ENCODE peak calls at places on chromosomes 12 and 14, in ten cellular contexts. R is AG09309, Q is uterus, F is gastrocnemius medialis, L is right atrium auricular region, M is neural progenitor cell, O is fibroblast of lung, A is AG04450, P is fibroblast of mammary gland, I is cardiac muscle cell. V is an unnamed sample.

GRCh38 chr12:53500119-53500775 is 836 bp upstream of the TARBP2 start:
- DNase-seq in R (no peak), Q (peak; percentile 79), F (peak; percentile 55), L (peak; percentile 82), M (peak; percentile 46), O (peak; percentile 56), A (no peak), P (peak; percentile 86), I (no peak), V (no peak)

GRCh38 chr14:69842671-69843407 is 36.4 kb upstream of the SMOC1 start:
- DNase-seq in R (no peak), Q (no peak), F (no peak), L (no peak), M (peak; percentile 93), O (no peak), A (no peak), P (no peak), I (no peak), V (peak; percentile 44)

GRCh38 chr12:107441906-107442305 is 243.7 kb upstream of the PWP1 start:
- DNase-seq in R (no peak), Q (peak; percentile 14), F (no peak), L (no peak), M (no peak), O (peak; percentile 46), A (no peak), P (peak; percentile 31), I (no peak), V (no peak)

GRCh38 chr12:114407034-114407420 is 1.1 kb upstream of the TBX5 start:
- DNase-seq in R (no peak), Q (no peak), F (no peak), L (no peak), M (no peak), O (no peak), A (no peak), P (peak; percentile 30), I (no peak), V (no peak)

GRCh38 chr12:95253386-95253785 is 35.8 kb downstream of the VEZT start:
- DNase-seq in R (no peak), Q (no peak), F (no peak), L (no peak), M (no peak), O (no peak), A (no peak), P (no peak), I (no peak), V (no peak)

GRCh38 chr14:68976160-68977067 is 2.7 kb downstream of the ACTN1 start:
- DNase-seq in R (no peak), Q (peak; percentile 75), F (no peak), L (no peak), M (no peak), O (peak; percentile 45), A (no peak), P (peak; percentile 50), I (no peak), V (no peak)

GRCh38 chr12:12870454-12870853 is 20.9 kb upstream of the GPRC5A start:
- DNase-seq in R (peak; percentile 99), Q (no peak), F (no peak), L (no peak), M (no peak), O (peak; percentile 100), A (peak; percentile 98), P (peak; percentile 97), I (no peak), V (no peak)

GRCh38 chr14:34347683-34348082 is 114.4 kb downstream of the SPTSSA start:
- DNase-seq in R (no peak), Q (no peak), F (no peak), L (no peak), M (no peak), O (no peak), A (no peak), P (no peak), I (no peak), V (no peak)

GRCh38 chr14:65966188-65966587 is 520.0 kb upstream of the CCDC196 start:
- DNase-seq in R (no peak), Q (no peak), F (no peak), L (no peak), M (no peak), O (no peak), A (no peak), P (no peak), I (no peak), V (no peak)
- TF ChIP-seq CTCF in R (no peak), Q (no peak), F (no peak), L (no peak), M (no peak), O (no peak), A (no peak), P (no peak), I (no peak), V (no peak)

DNA sequence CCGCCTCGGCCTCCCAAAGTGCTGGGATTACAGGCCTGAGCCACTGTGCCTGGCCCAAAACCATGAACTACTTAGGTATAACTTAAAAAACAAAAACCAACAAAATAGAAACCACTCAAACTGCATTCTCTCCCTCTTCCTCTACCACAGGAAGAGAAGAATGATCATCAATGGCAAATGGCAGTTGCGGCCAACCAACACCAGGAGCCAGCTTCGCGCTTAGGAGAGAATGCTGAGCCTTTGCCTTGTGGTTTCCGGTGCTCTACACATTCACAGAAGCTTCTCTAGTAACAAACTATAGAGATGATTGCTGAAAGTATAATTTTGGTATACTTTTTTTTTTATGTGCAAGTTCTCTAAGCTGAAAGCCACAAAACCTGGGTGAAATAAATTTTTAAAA is 17.1 kb downstream of the CATSPERB start:
- DNase-seq in R (no peak), Q (no peak), F (no peak), L (no peak), M (peak; percentile 7), O (no peak), A (no peak), P (no peak), I (no peak), V (no peak)
- TF ChIP-seq CTCF in R (no peak), Q (no peak), F (no peak), L (no peak), M (peak; percentile 20), O (no peak), A (no peak), P (no peak), I (no peak), V (no peak)

DNA sequence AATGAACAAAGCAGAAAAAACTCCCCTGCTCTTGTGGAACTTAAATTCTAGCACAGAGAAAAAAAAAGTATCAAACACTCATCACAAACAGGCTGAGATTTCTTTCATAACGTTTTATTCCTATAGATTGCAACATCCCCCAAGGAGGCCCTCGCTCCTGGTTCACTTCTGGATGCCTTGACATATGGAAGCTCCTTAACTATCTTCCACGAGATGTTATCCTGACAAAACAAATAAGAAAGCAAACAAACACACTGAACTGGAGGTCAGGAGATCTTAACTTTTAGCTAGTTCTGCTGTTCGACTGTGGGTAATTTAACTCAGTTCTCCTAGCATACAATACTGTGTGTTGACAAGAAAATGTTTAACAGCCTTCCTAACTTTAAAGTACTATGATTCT is 104.8 kb downstream of the ETV6 start:
- DNase-seq in R (no peak), Q (no peak), F (no peak), L (no peak), M (no peak), O (no peak), A (no peak), P (no peak), I (no peak), V (no peak)
- TF ChIP-seq CTCF in R (no peak), Q (no peak), F (no peak), L (no peak), M (no peak), O (no peak), A (no peak), P (no peak), I (no peak), V (no peak)

GRCh38 chr14:88452231-88452630 is 66.8 kb downstream of the SPATA7 start:
- DNase-seq in R (no peak), Q (no peak), F (no peak), L (no peak), M (no peak), O (no peak), A (no peak), P (no peak), I (no peak), V (no peak)
- TF ChIP-seq CTCF in R (no peak), Q (no peak), F (no peak), L (no peak), M (peak; percentile 5), O (no peak), A (no peak), P (no peak), I (no peak), V (no peak)

GRCh38 chr12:132781938-132782337 is 20.3 kb upstream of the ANKLE2 start:
- DNase-seq in R (no peak), Q (no peak), F (no peak), L (no peak), M (no peak), O (no peak), A (no peak), P (no peak), I (no peak), V (no peak)
- TF ChIP-seq CTCF in R (no peak), Q (no peak), F (no peak), L (no peak), M (no peak), O (no peak), A (no peak), P (no peak), I (no peak), V (no peak)

GRCh38 chr12:109518820-109519665 is 41.6 kb downstream of the UBE3B start:
- DNase-seq in R (peak; percentile 75), Q (peak; percentile 40), F (no peak), L (peak; percentile 72), M (peak; percentile 73), O (peak; percentile 89), A (peak; percentile 41), P (peak; percentile 91), I (peak; percentile 82), V (peak; percentile 75)
- TF ChIP-seq CTCF in R (peak; percentile 87), Q (peak; percentile 50), F (peak; percentile 39), L (peak; percentile 90), M (peak; percentile 98), O (peak; percentile 94), A (peak; percentile 93), P (peak; percentile 94), I (peak; percentile 95), V (peak; percentile 89)

GRCh38 chr12:4894019-4894418 is 15.7 kb upstream of the KCNA1 start:
- DNase-seq in R (no peak), Q (no peak), F (no peak), L (no peak), M (no peak), O (no peak), A (no peak), P (no peak), I (no peak), V (no peak)

GRCh38 chr12:4900327-4900726 is 9.4 kb upstream of the KCNA1 start:
- DNase-seq in R (peak; percentile 34), Q (no peak), F (no peak), L (no peak), M (no peak), O (peak; percentile 75), A (no peak), P (peak; percentile 93), I (no peak), V (no peak)

DNA sequence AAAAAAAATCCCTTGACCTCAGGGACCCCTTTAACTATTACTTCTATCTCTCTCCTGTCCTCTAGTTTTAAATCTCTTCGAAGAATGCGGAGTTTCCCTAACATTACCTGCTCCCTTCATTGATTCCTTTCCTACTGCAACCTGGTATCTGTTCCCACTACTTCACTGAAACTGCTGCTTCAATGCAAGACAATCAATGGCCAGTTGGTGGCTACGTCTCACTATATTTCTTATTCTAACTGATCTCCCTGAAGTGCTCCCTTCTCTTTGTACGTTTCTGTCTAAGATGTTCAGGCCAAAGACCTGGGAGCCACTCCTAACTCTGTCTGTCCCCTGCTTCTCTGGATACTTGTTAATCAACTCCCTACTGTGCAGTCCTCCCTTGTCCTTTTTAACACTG is 10.3 kb upstream of the KCNA1 start:
- DNase-seq in R (no peak), Q (no peak), F (no peak), L (no peak), M (peak; percentile 14), O (no peak), A (no peak), P (no peak), I (no peak), V (no peak)
- TF ChIP-seq CTCF in R (no peak), Q (no peak), F (no peak), L (no peak), M (peak; percentile 45), O (peak; percentile 6), A (no peak), P (peak; percentile 1), I (no peak), V (no peak)